ENCODE peak calls at places on chromosome 4, in nine cellular contexts. B is upper lobe of left lung, E is right lobe of liver, C is GM12878, Q is HCT116, R is gastrocnemius medialis, F is body of pancreas, H is K562, Y is heart left ventricle. I is an unnamed sample.

GRCh38 chr4:54767376-54767775 is 109.6 kb downstream of the KIT start:
- ATAC-seq in H (no peak), F (no peak), R (no peak), Y (no peak), C (no peak), E (no peak), B (no peak), Q (no peak), I (no peak)

GRCh38 chr4:152972821-152973613 is 36.9 kb downstream of the FHDC1 start:
- ATAC-seq in H (no peak), R (no peak), Y (peak), F (no peak), Q (no peak), C (no peak), E (no peak), B (peak), I (peak)

GRCh38 chr4:138405934-138406567 is 163.9 kb upstream of the SLC7A11 start:
- ATAC-seq in F (no peak), Y (peak), E (peak), R (no peak), C (peak), B (peak), Q (no peak), H (no peak), I (no peak)

GRCh38 chr4:152862608-152863007 is 73.5 kb upstream of the FHDC1 start:
- ATAC-seq in R (no peak), F (no peak), E (no peak), Y (no peak), C (no peak), Q (no peak), H (no peak), B (no peak), I (no peak)

GRCh38 chr4:177105526-177105925 is 204.1 kb upstream of the NEIL3 start:
- ATAC-seq in E (no peak), Y (no peak), Q (no peak), F (no peak), C (no peak), H (no peak), R (no peak), B (peak), I (no peak)

GRCh38 chr4:94356444-94356843 is 13.8 kb upstream of the HPGDS start:
- ATAC-seq in H (peak), R (no peak), E (no peak), C (no peak), Q (no peak), Y (no peak), B (no peak), F (no peak), I (no peak)

GRCh38 chr4:66202870-66203269 is 532.6 kb upstream of the EPHA5 start:
- ATAC-seq in C (no peak), H (no peak), F (no peak), Q (no peak), Y (no peak), B (no peak), R (no peak), E (no peak), I (no peak)

GRCh38 chr4:109410226-109410625 is 23.4 kb upstream of the SEC24B start:
- ATAC-seq in R (no peak), Y (no peak), F (no peak), H (no peak), B (no peak), C (no peak), E (no peak), Q (no peak), I (no peak)

GRCh38 chr4:156954598-156954997 is 17.0 kb downstream of the PDGFC start:
- ATAC-seq in Y (peak), F (no peak), C (no peak), Q (no peak), R (peak), B (peak), E (peak), H (no peak), I (peak)

GRCh38 chr4:136441629-136442282 is 1090.5 kb downstream of the PCDH18 start:
- ATAC-seq in R (no peak), E (no peak), B (peak), C (peak), Q (no peak), Y (no peak), F (no peak), H (no peak), I (no peak)

GRCh38 chr4:15868816-15869413 is 69.6 kb downstream of the FGFBP1 start:
- ATAC-seq in C (peak), B (no peak), Y (no peak), F (no peak), Q (no peak), E (no peak), R (no peak), H (no peak), I (no peak)

GRCh38 chr4:6965329-6965728 is 55.7 kb downstream of the TBC1D14 start:
- ATAC-seq in C (no peak), Q (no peak), B (no peak), F (no peak), Y (no peak), R (peak), H (no peak), E (no peak), I (no peak)

GRCh38 chr4:136864580-136865185 is 667.6 kb downstream of the PCDH18 start:
- ATAC-seq in F (peak), B (peak), R (peak), H (peak), Y (peak), Q (peak), E (peak), C (peak), I (peak)

GRCh38 chr4:137651128-137651527 is 118.8 kb upstream of the PCDH18 start:
- ATAC-seq in F (no peak), R (no peak), Q (no peak), Y (no peak), C (peak), B (no peak), H (no peak), E (no peak), I (no peak)

GRCh38 chr4:16574981-16575380 is 323.5 kb downstream of the LDB2 start:
- ATAC-seq in F (no peak), R (no peak), B (no peak), Y (no peak), Q (no peak), E (no peak), C (no peak), H (no peak), I (no peak)

GRCh38 chr4:150938873-150939499 is 76.1 kb downstream of the LRBA start:
- ATAC-seq in F (no peak), Y (no peak), R (no peak), H (peak), C (peak), E (no peak), Q (no peak), B (peak), I (no peak)

GRCh38 chr4:37652747-37653527 is 33.2 kb downstream of the RELL1 start:
- ATAC-seq in Q (no peak), E (no peak), H (no peak), F (no peak), Y (no peak), B (no peak), C (no peak), R (no peak), I (no peak)

GRCh38 chr4:184666670-184667069 is 17.1 kb downstream of the PRIMPOL start:
- ATAC-seq in H (no peak), E (peak), R (no peak), B (no peak), Q (no peak), Y (no peak), F (peak), C (no peak), I (no peak)

GRCh38 chr4:30616943-30617646 is 103.1 kb upstream of the PCDH7 start:
- ATAC-seq in F (no peak), H (no peak), R (no peak), C (peak), Y (no peak), Q (no peak), B (no peak), E (no peak), I (no peak)

GRCh38 chr4:95956094-95956493 is 116.2 kb downstream of the PDHA2 start:
- ATAC-seq in Y (no peak), B (no peak), H (no peak), Q (no peak), C (no peak), E (no peak), F (no peak), R (no peak), I (no peak)

GRCh38 chr4:37043342-37043741 is 201.2 kb upstream of the NWD2 start:
- ATAC-seq in R (no peak), B (no peak), E (no peak), F (no peak), Q (no peak), C (peak), Y (no peak), H (no peak), I (no peak)

GRCh38 chr4:24705016-24705753 is 90.2 kb upstream of the SOD3 start:
- ATAC-seq in E (no peak), Y (no peak), Q (no peak), C (no peak), H (no peak), B (no peak), F (no peak), R (no peak), I (no peak)

GRCh38 chr4:100079264-100079663 is 111.0 kb downstream of the DDIT4L start:
- ATAC-seq in Y (no peak), E (no peak), F (no peak), R (no peak), Q (no peak), C (peak), B (no peak), H (no peak), I (no peak)

GRCh38 chr4:72467633-72468032 is 101.4 kb downstream of the ADAMTS3 start:
- ATAC-seq in H (no peak), B (no peak), F (no peak), E (no peak), R (no peak), Q (no peak), Y (no peak), C (no peak), I (no peak)

GRCh38 chr4:153816542-153816941 is 27.7 kb upstream of the SFRP2 start:
- ATAC-seq in H (no peak), E (no peak), Q (no peak), B (no peak), Y (no peak), F (no peak), R (no peak), C (no peak), I (no peak)

GRCh38 chr4:86256086-86256485 is 103.8 kb downstream of the MAPK10 start:
- ATAC-seq in H (no peak), R (no peak), C (no peak), B (no peak), F (no peak), Q (no peak), Y (no peak), E (no peak), I (no peak)

GRCh38 chr4:143514432-143514831 is 930 bp downstream of the SMARCA5 start:
- ATAC-seq in Q (peak), E (peak), R (no peak), Y (peak), H (peak), F (no peak), B (peak), C (peak), I (no peak)

GRCh38 chr4:149531861-149532260 is 283.8 kb downstream of the IQCM start:
- ATAC-seq in H (no peak), F (no peak), Y (no peak), E (no peak), Q (no peak), C (no peak), R (no peak), B (no peak), I (no peak)

GRCh38 chr4:104966349-104967033 is 180.2 kb upstream of the TET2 start:
- ATAC-seq in C (peak), H (no peak), E (peak), B (peak), Q (no peak), Y (no peak), R (no peak), F (peak), I (no peak)

GRCh38 chr4:189202182-189202868 is 738.3 kb upstream of the FRG1 start:
- ATAC-seq in E (peak), F (peak), Q (peak), R (no peak), Y (peak), C (peak), B (peak), H (peak), I (peak)

GRCh38 chr4:2264481-2265041 is 2.7 kb upstream of the MXD4 start:
- ATAC-seq in Q (no peak), C (no peak), Y (no peak), R (no peak), E (no peak), F (no peak), H (no peak), B (no peak), I (no peak)
- H3K27ac ChIP-seq in Q (no peak), C (no peak), Y (no peak), R (no peak), E (no peak), F (no peak), H (no peak), B (peak), I (no peak)

GRCh38 chr4:158172196-158172557 is 648 bp downstream of the GASK1B start:
- ATAC-seq in B (no peak), F (no peak), Q (no peak), Y (no peak), H (no peak), R (no peak), E (no peak), C (no peak), I (no peak)
- H3K4me3 ChIP-seq in B (no peak), F (no peak), Q (peak), Y (peak), H (no peak), R (peak), E (peak), C (no peak), I (peak)

DNA sequence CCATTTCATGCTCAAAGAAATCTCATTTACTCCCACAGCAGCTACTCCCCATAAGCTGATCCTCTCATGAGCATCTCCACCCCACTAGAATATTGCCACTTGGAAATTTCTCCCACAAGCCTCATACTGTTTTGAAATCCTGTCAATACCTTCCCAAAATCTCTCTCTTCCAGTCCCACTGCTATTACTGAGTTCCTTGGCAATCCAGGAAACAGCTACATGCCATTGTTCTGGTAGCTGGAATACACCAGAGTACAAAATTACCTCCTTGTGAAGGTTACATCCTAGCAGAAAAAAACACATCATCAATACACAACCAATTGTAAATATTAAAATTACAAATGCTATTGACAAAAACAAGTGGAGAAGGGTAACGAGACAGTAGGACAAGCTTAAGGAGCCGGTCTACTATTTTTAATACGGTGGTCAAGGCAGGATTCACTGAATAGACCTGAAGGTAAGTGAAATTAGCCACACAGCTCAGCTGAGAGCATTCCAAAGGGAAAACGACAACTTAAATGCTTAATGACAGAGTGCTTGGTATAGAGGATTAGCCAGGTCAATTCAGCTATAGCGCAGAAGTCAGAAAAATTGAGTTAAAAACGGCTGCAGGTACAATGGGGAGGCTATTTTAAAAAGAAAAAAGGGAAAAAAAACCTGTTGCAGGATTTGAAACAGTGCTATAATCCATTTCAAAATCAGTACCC is 6.4 kb downstream of the RPL9 start:
- ATAC-seq in Q (no peak), E (no peak), R (no peak), H (peak), F (no peak), C (no peak), B (no peak), Y (no peak), I (no peak)
- TF ChIP-seq POLR2A in Q (no peak), E (no peak), R (no peak), H (peak), F (no peak), C (no peak), B (no peak), Y (no peak), I (no peak)

GRCh38 chr4:2866891-2867290 is 23.2 kb downstream of the ADD1 start:
- ATAC-seq in E (no peak), Y (no peak), H (no peak), C (no peak), B (no peak), R (no peak), F (no peak), Q (no peak), I (no peak)

GRCh38 chr4:2867758-2868491 is 24.3 kb downstream of the ADD1 start:
- ATAC-seq in H (peak), C (no peak), F (peak), Y (peak), E (peak), B (peak), Q (no peak), R (peak), I (peak)

GRCh38 chr4:2865381-2865780 is 21.7 kb downstream of the ADD1 start:
- ATAC-seq in B (no peak), C (no peak), R (no peak), E (no peak), Y (no peak), F (no peak), H (no peak), Q (no peak), I (no peak)

GRCh38 chr4:2868840-2869487 is 25.3 kb downstream of the ADD1 start:
- ATAC-seq in B (peak), F (peak), Y (peak), C (no peak), H (no peak), E (no peak), R (no peak), Q (no peak), I (no peak)

GRCh38 chr4:2866160-2866861 is 22.7 kb downstream of the ADD1 start:
- ATAC-seq in F (no peak), E (peak), Y (peak), R (peak), B (no peak), H (no peak), Q (no peak), C (no peak), I (no peak)
- H3K27ac ChIP-seq in F (no peak), E (peak), Y (peak), R (peak), B (peak), H (no peak), Q (no peak), C (no peak), I (peak)

GRCh38 chr4:56435001-56435747 is at the start of gene PPAT:
- ATAC-seq in E (peak), C (peak), H (peak), Q (peak), R (peak), B (peak), F (peak), Y (peak), I (peak)

GRCh38 chr4:56434599-56435000 is 815 bp downstream of the PPAT start:
- ATAC-seq in R (no peak), Y (no peak), Q (no peak), E (peak), F (no peak), B (no peak), C (no peak), H (peak), I (no peak)

GRCh38 chr4:56440983-56441382 is 4.9 kb downstream of the PAICS start:
- ATAC-seq in Q (no peak), F (no peak), H (no peak), Y (no peak), C (no peak), R (no peak), E (no peak), B (no peak), I (no peak)

GRCh38 chr4:56433280-56433679 is 2.1 kb downstream of the PPAT start:
- ATAC-seq in E (no peak), Y (no peak), B (no peak), C (no peak), Q (no peak), H (no peak), R (no peak), F (no peak), I (no peak)

DNA sequence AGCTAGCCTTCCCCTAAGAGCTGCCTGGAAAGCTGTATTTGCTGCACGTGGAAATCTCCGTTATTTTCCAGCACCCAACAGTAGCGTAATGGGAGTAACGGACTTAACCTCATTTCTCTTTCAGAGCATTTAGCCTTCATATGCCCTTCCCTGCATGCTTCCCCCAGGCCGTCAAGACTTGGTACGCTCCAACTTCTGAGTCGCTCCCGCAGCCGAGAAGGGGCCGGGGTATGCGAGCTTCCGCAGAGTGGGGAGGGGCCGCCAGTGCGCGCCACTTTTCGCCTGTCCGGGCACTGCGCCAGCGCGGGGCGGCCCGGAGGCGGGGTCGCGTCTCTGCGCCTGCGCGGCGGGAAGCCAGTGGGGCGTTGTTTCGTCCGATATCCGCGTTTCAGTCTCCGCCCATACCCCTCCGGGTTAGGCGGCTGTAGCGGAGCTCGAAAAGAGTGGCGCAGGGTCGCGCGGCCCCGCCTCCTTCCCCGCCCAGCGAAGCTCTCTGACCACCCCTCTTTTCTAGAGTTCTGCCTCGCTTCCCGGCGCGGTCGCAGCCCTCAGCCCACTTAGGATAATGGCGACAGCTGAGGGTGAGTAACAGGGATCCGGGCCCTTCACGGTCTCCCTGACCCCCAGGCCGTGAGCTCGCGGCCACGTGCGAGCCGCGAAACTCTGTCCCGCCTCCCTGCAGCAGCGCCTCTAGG is at the start of gene PAICS:
- ATAC-seq in Q (peak), B (peak), E (peak), F (peak), R (peak), C (peak), H (peak), Y (peak), I (peak)
- H3K4me3 ChIP-seq in Q (peak), B (peak), E (peak), F (peak), R (peak), C (peak), H (peak), Y (peak), I (peak)

GRCh38 chr4:121692261-121692660 is 4.5 kb downstream of the ANXA5 start:
- ATAC-seq in Y (no peak), F (no peak), H (no peak), Q (no peak), E (no peak), R (no peak), C (no peak), B (no peak), I (no peak)
- TF ChIP-seq POLR2A in Y (no peak), F (no peak), H (no peak), Q (no peak), E (no peak), R (no peak), C (no peak), B (no peak), I (no peak)

GRCh38 chr4:169286562-169287301 is 16.0 kb upstream of the SH3RF1 start:
- ATAC-seq in H (peak), E (no peak), R (no peak), F (no peak), C (peak), Q (peak), Y (no peak), B (no peak), I (no peak)

GRCh38 chr4:169279111-169279510 is 8.4 kb upstream of the SH3RF1 start:
- ATAC-seq in Y (no peak), B (no peak), Q (no peak), C (no peak), R (no peak), F (no peak), H (no peak), E (no peak), I (no peak)

GRCh38 chr4:169278669-169279068 is 7.9 kb upstream of the SH3RF1 start:
- ATAC-seq in B (no peak), C (no peak), R (no peak), F (no peak), E (no peak), Y (no peak), H (no peak), Q (no peak), I (no peak)

GRCh38 chr4:169282429-169283113 is 11.8 kb upstream of the SH3RF1 start:
- ATAC-seq in Y (no peak), F (no peak), B (no peak), Q (no peak), E (no peak), C (peak), H (no peak), R (no peak), I (no peak)

GRCh38 chr4:169283114-169283509 is 12.4 kb upstream of the SH3RF1 start:
- ATAC-seq in H (no peak), R (no peak), F (no peak), C (no peak), Q (no peak), E (no peak), B (no peak), Y (no peak), I (no peak)
- H3K27ac ChIP-seq in H (no peak), R (no peak), F (no peak), C (no peak), Q (no peak), E (no peak), B (no peak), Y (no peak), I (no peak)

GRCh38 chr4:70980196-70980595 is 13.3 kb upstream of the DCK start:
- ATAC-seq in E (no peak), B (no peak), R (no peak), Q (no peak), C (no peak), H (no peak), F (no peak), Y (no peak), I (no peak)
- H3K4me3 ChIP-seq in E (no peak), B (no peak), R (no peak), Q (no peak), C (no peak), H (no peak), F (no peak), Y (no peak), I (no peak)